ENCODE peak calls at places on chromosomes 16 and 17, in nine cellular contexts. One of them, this sample, is unnamed.

GRCh38 chr17:40121191-40121885 is 433 bp upstream of the MSL1 start:
- DNase-seq in adrenal gland: peak; percentile 50
- DNase-seq in tibial artery: no peak
- DNase-seq in lung: peak; percentile 42
- DNase-seq in CD4-positive, alpha-beta T cell: no peak
- DNase-seq in left ventricle myocardium inferior: peak; percentile 51
- DNase-seq in RWPE1: peak; percentile 30
- DNase-seq in psoas muscle: peak; percentile 74
- DNase-seq in H9: peak; percentile 46
- DNase-seq in this sample: peak; percentile 23

GRCh38 chr17:75131278-75132017 is at the start of gene NT5C:
- DNase-seq in tibial artery: peak; percentile 79
- DNase-seq in CD4-positive, alpha-beta T cell: peak; percentile 51
- DNase-seq in lung: peak; percentile 80
- DNase-seq in H9: peak; percentile 93
- DNase-seq in adrenal gland: peak; percentile 74
- DNase-seq in psoas muscle: peak; percentile 92
- DNase-seq in RWPE1: peak; percentile 68
- DNase-seq in left ventricle myocardium inferior: peak; percentile 85
- DNase-seq in this sample: peak; percentile 59

GRCh38 chr17:79800325-79801155 is 3.7 kb upstream of the CBX8 start:
- DNase-seq in H9: peak; percentile 93
- DNase-seq in CD4-positive, alpha-beta T cell: no peak
- DNase-seq in left ventricle myocardium inferior: no peak
- DNase-seq in tibial artery: no peak
- DNase-seq in adrenal gland: no peak
- DNase-seq in psoas muscle: no peak
- DNase-seq in lung: no peak
- DNase-seq in RWPE1: no peak
- DNase-seq in this sample: no peak

GRCh38 chr17:19646788-19647696 is 1.5 kb upstream of the ALDH3A2 start:
- DNase-seq in CD4-positive, alpha-beta T cell: no peak
- DNase-seq in adrenal gland: peak; percentile 82
- DNase-seq in left ventricle myocardium inferior: no peak
- DNase-seq in H9: peak; percentile 64
- DNase-seq in tibial artery: no peak
- DNase-seq in RWPE1: no peak
- DNase-seq in psoas muscle: no peak
- DNase-seq in lung: no peak
- DNase-seq in this sample: no peak

GRCh38 chr16:84045818-84046470 is 3.3 kb upstream of the SLC38A8 start:
- DNase-seq in psoas muscle: peak; percentile 30
- DNase-seq in adrenal gland: no peak
- DNase-seq in tibial artery: no peak
- DNase-seq in H9: no peak
- DNase-seq in CD4-positive, alpha-beta T cell: no peak
- DNase-seq in lung: no peak
- DNase-seq in RWPE1: no peak
- DNase-seq in left ventricle myocardium inferior: no peak
- DNase-seq in this sample: no peak

GRCh38 chr17:81000631-81001357 is 9.2 kb downstream of the CHMP6 start:
- DNase-seq in adrenal gland: peak; percentile 51
- DNase-seq in lung: no peak
- DNase-seq in H9: no peak
- DNase-seq in tibial artery: no peak
- DNase-seq in left ventricle myocardium inferior: no peak
- DNase-seq in RWPE1: no peak
- DNase-seq in psoas muscle: no peak
- DNase-seq in CD4-positive, alpha-beta T cell: no peak
- DNase-seq in this sample: no peak

GRCh38 chr17:72419866-72420774 is 299.3 kb downstream of the SOX9 start:
- DNase-seq in adrenal gland: no peak
- DNase-seq in RWPE1: no peak
- DNase-seq in CD4-positive, alpha-beta T cell: no peak
- DNase-seq in psoas muscle: no peak
- DNase-seq in left ventricle myocardium inferior: no peak
- DNase-seq in H9: no peak
- DNase-seq in tibial artery: no peak
- DNase-seq in lung: no peak
- DNase-seq in this sample: no peak

GRCh38 chr16:4641876-4642275 is 17.2 kb downstream of the MGRN1 start:
- DNase-seq in RWPE1: no peak
- DNase-seq in tibial artery: no peak
- DNase-seq in psoas muscle: no peak
- DNase-seq in adrenal gland: no peak
- DNase-seq in CD4-positive, alpha-beta T cell: no peak
- DNase-seq in H9: no peak
- DNase-seq in lung: no peak
- DNase-seq in left ventricle myocardium inferior: no peak
- DNase-seq in this sample: no peak

DNA sequence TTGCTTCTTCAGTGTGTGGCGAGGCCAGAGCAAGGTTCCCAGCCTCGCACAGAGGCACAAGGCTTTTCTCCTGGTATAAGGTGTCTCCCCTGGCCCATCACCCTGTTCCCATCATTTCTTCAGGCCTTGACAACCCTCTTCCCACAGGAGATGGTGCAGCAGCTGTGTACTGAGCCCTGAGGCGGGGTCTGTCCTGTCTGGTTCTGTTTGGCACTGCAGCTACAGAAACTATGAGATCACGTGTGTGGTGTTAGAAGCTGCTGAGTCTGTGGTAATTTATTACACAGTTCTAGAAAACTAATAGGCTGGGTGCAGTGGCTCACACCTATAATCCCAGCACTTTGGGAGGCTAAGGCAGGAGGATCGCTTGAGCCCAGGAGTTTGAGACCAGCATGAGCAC is 7.2 kb downstream of the PLA2G15 start:
- DNase-seq in tibial artery: no peak
- DNase-seq in lung: no peak
- DNase-seq in H9: no peak
- DNase-seq in adrenal gland: no peak
- DNase-seq in left ventricle myocardium inferior: no peak
- DNase-seq in RWPE1: no peak
- DNase-seq in CD4-positive, alpha-beta T cell: no peak
- DNase-seq in psoas muscle: peak; percentile 40
- DNase-seq in this sample: no peak
- TF ChIP-seq CTCF in tibial artery: no peak
- TF ChIP-seq CTCF in lung: no peak
- TF ChIP-seq CTCF in H9: no peak
- TF ChIP-seq CTCF in adrenal gland: no peak
- TF ChIP-seq CTCF in left ventricle myocardium inferior: no peak
- TF ChIP-seq CTCF in RWPE1: no peak
- TF ChIP-seq CTCF in CD4-positive, alpha-beta T cell: no peak
- TF ChIP-seq CTCF in psoas muscle: no peak
- TF ChIP-seq CTCF in this sample: no peak

GRCh38 chr16:89365996-89366395 is 124.4 kb downstream of the ANKRD11 start:
- DNase-seq in psoas muscle: no peak
- DNase-seq in lung: no peak
- DNase-seq in tibial artery: no peak
- DNase-seq in H9: no peak
- DNase-seq in CD4-positive, alpha-beta T cell: no peak
- DNase-seq in left ventricle myocardium inferior: no peak
- DNase-seq in adrenal gland: no peak
- DNase-seq in RWPE1: no peak
- DNase-seq in this sample: no peak

GRCh38 chr16:89363621-89364393 is 126.6 kb downstream of the ANKRD11 start:
- DNase-seq in tibial artery: no peak
- DNase-seq in adrenal gland: no peak
- DNase-seq in H9: peak; percentile 73
- DNase-seq in RWPE1: peak; percentile 67
- DNase-seq in CD4-positive, alpha-beta T cell: peak; percentile 34
- DNase-seq in psoas muscle: peak; percentile 54
- DNase-seq in left ventricle myocardium inferior: no peak
- DNase-seq in lung: peak; percentile 50
- DNase-seq in this sample: no peak

GRCh38 chr16:89366561-89367537 is 123.5 kb downstream of the ANKRD11 start:
- DNase-seq in psoas muscle: peak; percentile 48
- DNase-seq in lung: no peak
- DNase-seq in tibial artery: no peak
- DNase-seq in left ventricle myocardium inferior: no peak
- DNase-seq in CD4-positive, alpha-beta T cell: no peak
- DNase-seq in H9: no peak
- DNase-seq in RWPE1: no peak
- DNase-seq in adrenal gland: no peak
- DNase-seq in this sample: no peak

GRCh38 chr16:89365044-89365467 is 125.3 kb downstream of the ANKRD11 start:
- DNase-seq in left ventricle myocardium inferior: no peak
- DNase-seq in H9: no peak
- DNase-seq in psoas muscle: no peak
- DNase-seq in RWPE1: no peak
- DNase-seq in tibial artery: no peak
- DNase-seq in CD4-positive, alpha-beta T cell: no peak
- DNase-seq in lung: no peak
- DNase-seq in adrenal gland: no peak
- DNase-seq in this sample: no peak

DNA sequence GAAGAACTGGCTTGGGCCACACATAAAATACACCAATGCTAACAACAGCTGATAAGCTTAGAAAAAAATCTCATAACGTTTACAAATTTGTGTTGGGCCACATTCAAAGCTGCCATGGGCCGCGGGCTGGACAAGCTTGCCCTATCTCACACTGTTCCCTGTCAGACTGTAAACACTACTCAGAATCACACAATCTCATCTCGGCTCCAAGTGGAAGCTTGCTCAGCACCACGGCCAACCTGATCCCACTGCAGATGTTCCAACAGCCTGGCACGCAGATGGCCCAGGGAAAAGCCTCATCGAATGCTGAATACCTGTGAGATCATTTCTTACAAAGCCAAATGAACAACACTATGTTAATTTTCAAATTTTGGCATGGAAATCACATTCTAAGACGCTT is 125.8 kb downstream of the ANKRD11 start:
- DNase-seq in tibial artery: no peak
- DNase-seq in left ventricle myocardium inferior: no peak
- DNase-seq in H9: no peak
- DNase-seq in CD4-positive, alpha-beta T cell: no peak
- DNase-seq in psoas muscle: peak; percentile 16
- DNase-seq in adrenal gland: no peak
- DNase-seq in lung: no peak
- DNase-seq in RWPE1: no peak
- DNase-seq in this sample: no peak
- H3K27ac ChIP-seq in tibial artery: no peak overlapping the region
- H3K27ac ChIP-seq in left ventricle myocardium inferior: peak overlapping the region; percentile 11
- H3K27ac ChIP-seq in H9: no peak overlapping the region
- H3K27ac ChIP-seq in CD4-positive, alpha-beta T cell: no peak overlapping the region
- H3K27ac ChIP-seq in psoas muscle: no peak overlapping the region
- H3K27ac ChIP-seq in adrenal gland: no peak overlapping the region
- H3K27ac ChIP-seq in lung: no peak overlapping the region
- H3K27ac ChIP-seq in RWPE1: peak overlapping the region; percentile 88
- H3K27ac ChIP-seq in this sample: no peak overlapping the region

GRCh38 chr16:8374586-8374985 is 215.7 kb downstream of the TMEM114 start:
- DNase-seq in adrenal gland: no peak
- DNase-seq in CD4-positive, alpha-beta T cell: no peak
- DNase-seq in tibial artery: no peak
- DNase-seq in left ventricle myocardium inferior: no peak
- DNase-seq in H9: no peak
- DNase-seq in RWPE1: no peak
- DNase-seq in psoas muscle: no peak
- DNase-seq in lung: no peak
- DNase-seq in this sample: no peak

GRCh38 chr16:8375208-8375607 is 215.1 kb downstream of the TMEM114 start:
- DNase-seq in adrenal gland: no peak
- DNase-seq in psoas muscle: no peak
- DNase-seq in tibial artery: no peak
- DNase-seq in CD4-positive, alpha-beta T cell: no peak
- DNase-seq in lung: no peak
- DNase-seq in H9: no peak
- DNase-seq in RWPE1: no peak
- DNase-seq in left ventricle myocardium inferior: no peak
- DNase-seq in this sample: no peak

GRCh38 chr16:8376430-8376829 is 213.9 kb downstream of the TMEM114 start:
- DNase-seq in lung: no peak
- DNase-seq in H9: no peak
- DNase-seq in adrenal gland: no peak
- DNase-seq in left ventricle myocardium inferior: no peak
- DNase-seq in tibial artery: no peak
- DNase-seq in psoas muscle: no peak
- DNase-seq in RWPE1: no peak
- DNase-seq in CD4-positive, alpha-beta T cell: no peak
- DNase-seq in this sample: no peak

GRCh38 chr16:8372141-8372540 is 218.2 kb downstream of the TMEM114 start:
- DNase-seq in H9: no peak
- DNase-seq in lung: no peak
- DNase-seq in tibial artery: no peak
- DNase-seq in left ventricle myocardium inferior: no peak
- DNase-seq in psoas muscle: no peak
- DNase-seq in adrenal gland: no peak
- DNase-seq in RWPE1: no peak
- DNase-seq in CD4-positive, alpha-beta T cell: no peak
- DNase-seq in this sample: no peak

GRCh38 chr16:8374032-8374431 is 216.3 kb downstream of the TMEM114 start:
- DNase-seq in lung: no peak
- DNase-seq in left ventricle myocardium inferior: no peak
- DNase-seq in CD4-positive, alpha-beta T cell: no peak
- DNase-seq in H9: no peak
- DNase-seq in psoas muscle: no peak
- DNase-seq in tibial artery: no peak
- DNase-seq in RWPE1: no peak
- DNase-seq in adrenal gland: no peak
- DNase-seq in this sample: no peak
- TF ChIP-seq CTCF in lung: no peak
- TF ChIP-seq CTCF in left ventricle myocardium inferior: no peak
- TF ChIP-seq CTCF in CD4-positive, alpha-beta T cell: no peak
- TF ChIP-seq CTCF in H9: peak; percentile 62
- TF ChIP-seq CTCF in psoas muscle: no peak
- TF ChIP-seq CTCF in tibial artery: no peak
- TF ChIP-seq CTCF in RWPE1: no peak
- TF ChIP-seq CTCF in adrenal gland: no peak
- TF ChIP-seq CTCF in this sample: no peak

DNA sequence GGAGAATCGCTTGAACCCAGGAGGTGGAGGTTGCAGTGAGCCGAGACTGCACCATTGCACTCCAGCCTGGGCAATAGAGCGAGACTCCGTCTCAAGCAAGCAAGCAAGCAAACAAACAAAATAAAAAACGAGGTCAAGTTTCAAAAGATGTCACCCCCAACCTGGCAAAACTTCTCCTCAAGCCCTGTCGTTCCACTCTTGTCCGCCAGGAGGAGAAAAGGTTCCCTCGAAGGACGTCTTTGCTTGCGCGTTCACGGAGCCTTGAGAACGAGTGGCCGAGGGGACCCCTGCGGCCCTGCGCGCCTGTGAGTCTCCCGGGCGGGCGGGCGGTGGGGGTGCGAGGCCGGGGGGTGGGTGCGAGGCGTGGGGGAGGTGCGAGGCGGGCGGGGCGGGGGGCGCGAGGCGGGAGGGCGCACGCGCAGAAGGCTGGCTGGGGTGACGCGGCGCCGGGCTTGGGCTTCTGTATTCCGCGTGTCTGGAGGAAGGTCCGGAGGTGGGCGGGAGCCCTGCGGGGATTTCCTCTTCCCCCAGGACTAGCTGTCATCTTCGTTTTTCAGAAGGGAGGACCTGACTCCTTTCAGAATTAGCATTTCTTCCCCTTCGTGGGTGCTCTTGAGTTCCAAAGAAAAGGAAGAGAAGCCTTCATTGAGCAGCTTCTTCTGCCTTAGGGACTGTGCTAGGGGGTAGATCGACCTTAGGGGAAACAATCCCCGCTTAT is 3.7 kb downstream of the SLC52A1 start:
- DNase-seq in RWPE1: peak; percentile 67
- DNase-seq in tibial artery: peak; percentile 69
- DNase-seq in H9: peak; percentile 86
- DNase-seq in lung: peak; percentile 81
- DNase-seq in psoas muscle: peak; percentile 83
- DNase-seq in CD4-positive, alpha-beta T cell: peak; percentile 79
- DNase-seq in adrenal gland: peak; percentile 70
- DNase-seq in left ventricle myocardium inferior: peak; percentile 80
- DNase-seq in this sample: peak; percentile 82
- H3K27ac ChIP-seq in RWPE1: peak overlapping the region; percentile 54
- H3K27ac ChIP-seq in tibial artery: no peak overlapping the region
- H3K27ac ChIP-seq in H9: no peak overlapping the region
- H3K27ac ChIP-seq in lung: no peak overlapping the region
- H3K27ac ChIP-seq in psoas muscle: no peak overlapping the region
- H3K27ac ChIP-seq in CD4-positive, alpha-beta T cell: peak overlapping the region; percentile 61
- H3K27ac ChIP-seq in adrenal gland: no peak overlapping the region
- H3K27ac ChIP-seq in left ventricle myocardium inferior: peak overlapping the region; percentile 46
- H3K27ac ChIP-seq in this sample: peak overlapping the region; percentile 63

This sample was measured in tibial nerve.